ENCODE peak calls at places on chromosomes 16 and 17, in five cellular contexts. C, J, M, P and W are unnamed samples.

GRCh38 chr16:10608687-10609409 is 28.4 kb upstream of the EMP2 start:
- DNase-seq in C (no peak), J (no peak), M (no peak), P (no peak), W (no peak)

GRCh38 chr16:65227041-65227835 is 105.4 kb upstream of the CDH11 start:
- DNase-seq in C (no peak), J (no peak), M (no peak), P (no peak), W (no peak)

GRCh38 chr17:63491976-63492575 is 15.2 kb downstream of the ACE start:
- DNase-seq in C (no peak), J (no peak), M (no peak), P (no peak), W (no peak)

GRCh38 chr16:55842369-55843104 is 9.6 kb upstream of the CES1 start:
- DNase-seq in C (no peak), J (peak), M (no peak), P (peak), W (peak)

GRCh38 chr16:70650216-70650615 is 3.9 kb downstream of the IL34 start:
- DNase-seq in C (no peak), J (no peak), M (no peak), P (no peak), W (no peak)

GRCh38 chr17:80678621-80679020 is 134.0 kb downstream of the RPTOR start:
- DNase-seq in C (no peak), J (no peak), M (no peak), P (peak), W (peak)

GRCh38 chr17:5630434-5630833 is 46.1 kb upstream of the NLRP1 start:
- DNase-seq in C (no peak), J (no peak), M (no peak), P (no peak), W (no peak)

GRCh38 chr16:2385441-2385840 is 43.8 kb upstream of the CCNF start:
- DNase-seq in C (no peak), J (no peak), M (no peak), P (no peak), W (no peak)

GRCh38 chr17:34465756-34466155 is 102.7 kb upstream of the CCL1 start:
- DNase-seq in C (no peak), J (no peak), M (no peak), P (no peak), W (no peak)

GRCh38 chr17:78343433-78344201 is 16.3 kb downstream of the SOCS3 start:
- DNase-seq in C (no peak), J (peak), M (no peak), P (no peak), W (peak)

GRCh38 chr17:46931596-46931995 is 8.6 kb downstream of the GOSR2 start:
- DNase-seq in C (no peak), J (no peak), M (no peak), P (no peak), W (no peak)

GRCh38 chr16:17606460-17606859 is 135.7 kb upstream of the XYLT1 start:
- DNase-seq in C (no peak), J (no peak), M (no peak), P (no peak), W (no peak)

GRCh38 chr16:24984903-24985675 is 30.1 kb downstream of the ARHGAP17 start:
- DNase-seq in C (peak), J (no peak), M (no peak), P (no peak), W (no peak)

GRCh38 chr16:68200120-68200783 is 35.7 kb downstream of the ESRP2 start:
- DNase-seq in C (no peak), J (peak), M (no peak), P (peak), W (peak)

GRCh38 chr17:4935650-4936049 is 3.6 kb downstream of the GP1BA start:
- DNase-seq in C (no peak), J (no peak), M (no peak), P (no peak), W (no peak)

GRCh38 chr16:56671706-56672105 is 2.1 kb downstream of the MT1H start:
- DNase-seq in C (no peak), J (no peak), M (no peak), P (peak), W (peak)

GRCh38 chr16:10067406-10067805 is 114.8 kb downstream of the GRIN2A start:
- DNase-seq in C (no peak), J (no peak), M (peak), P (no peak), W (no peak)

GRCh38 chr16:5776876-5777275 is 679.3 kb upstream of the EEF2KMT start:
- DNase-seq in C (no peak), J (no peak), M (no peak), P (peak), W (no peak)

GRCh38 chr16:48542020-48542473 is 67.9 kb downstream of the N4BP1 start:
- DNase-seq in C (peak), J (peak), M (no peak), P (peak), W (peak)

GRCh38 chr17:54980372-54980771 is 11.8 kb downstream of the STXBP4 start:
- DNase-seq in C (no peak), J (no peak), M (no peak), P (no peak), W (no peak)

GRCh38 chr17:45332989-45333701 is 16.3 kb upstream of the MAP3K14 start:
- DNase-seq in C (peak), J (peak), M (no peak), P (no peak), W (no peak)

GRCh38 chr17:50440838-50441829 is 15.1 kb downstream of the ACSF2 start:
- DNase-seq in C (no peak), J (no peak), M (no peak), P (no peak), W (no peak)

GRCh38 chr17:45070001-45070400 is 8.9 kb downstream of the NMT1 start:
- DNase-seq in C (no peak), J (no peak), M (no peak), P (no peak), W (no peak)

GRCh38 chr17:57356722-57357391 is 100.5 kb downstream of the MSI2 start:
- DNase-seq in C (no peak), J (peak), M (no peak), P (peak), W (no peak)

GRCh38 chr17:199195-199604 is 17.8 kb upstream of the DOC2B start:
- DNase-seq in C (no peak), J (no peak), M (no peak), P (peak), W (no peak)

GRCh38 chr17:69062860-69063621 is 2.3 kb upstream of the ABCA9 start:
- DNase-seq in C (no peak), J (no peak), M (no peak), P (no peak), W (no peak)

GRCh38 chr16:4683255-4684029 is 9.9 kb upstream of the NUDT16L1 start:
- DNase-seq in C (no peak), J (no peak), M (no peak), P (no peak), W (no peak)

GRCh38 chr16:4682084-4682581 is 11.2 kb upstream of the NUDT16L1 start:
- DNase-seq in C (no peak), J (no peak), M (no peak), P (no peak), W (no peak)

GRCh38 chr16:4684030-4684715 is 9.2 kb upstream of the NUDT16L1 start:
- DNase-seq in C (no peak), J (no peak), M (no peak), P (no peak), W (no peak)

GRCh38 chr16:4681471-4682083 is 11.8 kb upstream of the NUDT16L1 start:
- DNase-seq in C (no peak), J (no peak), M (no peak), P (no peak), W (no peak)

GRCh38 chr16:4682616-4683254 is 10.6 kb upstream of the NUDT16L1 start:
- DNase-seq in C (no peak), J (no peak), M (peak), P (peak), W (peak)
- TF ChIP-seq CTCF in C (no peak), J (no peak), M (peak), P (peak), W (peak)

DNA sequence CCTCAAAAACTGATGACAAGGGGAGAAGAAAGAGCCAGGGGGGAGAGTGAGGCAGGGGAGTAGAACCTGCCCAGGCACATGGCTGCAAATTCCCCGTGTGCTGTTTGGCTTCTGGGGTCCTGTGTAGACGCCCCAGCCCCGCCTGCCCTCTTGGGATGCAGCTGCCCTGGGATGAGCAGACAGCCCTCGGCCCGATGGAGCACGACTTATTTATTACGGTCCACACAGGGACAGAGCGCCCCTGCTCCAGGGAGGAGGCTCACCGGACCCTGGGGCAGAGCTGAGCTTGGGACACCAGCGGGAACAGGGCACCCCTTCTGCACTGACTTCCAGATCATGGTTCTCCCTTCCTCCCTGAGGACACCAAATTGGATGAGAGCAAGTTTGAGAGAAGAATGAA is 9.1 kb downstream of the LDHD start:
- DNase-seq in C (no peak), J (no peak), M (no peak), P (no peak), W (no peak)
- TF ChIP-seq CTCF in C (no peak), J (no peak), M (no peak), P (no peak), W (no peak)

DNA sequence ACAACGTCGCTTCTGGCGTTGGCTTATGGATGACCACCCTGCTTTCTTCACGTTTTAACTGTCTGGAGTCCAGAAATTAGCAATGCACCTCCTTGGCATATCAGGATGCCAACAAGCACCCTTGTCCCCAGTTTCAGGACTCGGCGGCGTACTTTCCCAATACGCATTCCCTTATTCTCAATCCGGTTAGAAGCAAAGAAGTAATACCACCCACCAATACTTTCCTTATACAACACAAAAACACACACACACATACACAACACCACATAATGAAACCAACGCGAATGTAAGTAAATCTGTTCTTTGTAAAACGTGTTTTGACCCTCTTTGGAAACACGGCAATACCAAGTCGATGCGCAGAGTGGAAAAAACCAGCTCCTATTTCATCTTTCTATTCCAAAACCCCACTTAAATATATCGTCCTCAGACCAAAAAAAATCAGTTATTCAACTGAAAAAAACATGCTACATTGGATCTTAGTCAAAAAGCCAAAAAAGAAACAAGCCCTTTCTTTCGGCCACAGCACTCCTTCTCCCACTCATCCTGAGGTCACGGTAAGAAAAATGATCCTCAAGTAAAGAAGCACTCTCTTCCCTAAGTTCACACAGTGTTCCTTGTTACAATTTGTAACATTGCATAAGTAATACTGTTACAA is 31.1 kb upstream of the ARL4D start:
- DNase-seq in C (no peak), J (peak), M (no peak), P (peak), W (peak)
- TF ChIP-seq CTCF in C (no peak), J (no peak), M (no peak), P (no peak), W (no peak)

DNA sequence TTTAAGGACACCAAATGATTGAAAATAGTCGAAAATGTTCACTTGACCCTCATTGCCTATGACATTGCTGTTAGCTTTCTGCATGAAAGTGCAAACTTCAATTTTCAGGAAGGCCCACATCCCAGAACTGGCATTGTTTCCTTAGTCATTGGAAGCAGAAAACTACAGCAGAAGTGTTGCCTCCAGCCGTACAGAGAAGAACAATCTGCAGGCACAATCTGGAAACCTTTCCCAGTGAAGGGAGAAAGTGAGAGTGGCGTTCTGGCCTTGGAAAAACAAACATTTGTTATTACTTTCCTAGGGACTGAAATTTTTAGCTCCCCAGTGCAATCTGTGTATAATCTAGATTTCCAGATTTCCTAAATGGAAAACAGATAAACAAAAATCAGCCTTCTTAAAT is 529.5 kb upstream of the RBFOX1 start:
- DNase-seq in C (no peak), J (no peak), M (no peak), P (no peak), W (no peak)
- TF ChIP-seq CTCF in C (no peak), J (no peak), M (no peak), P (no peak), W (no peak)

DNA sequence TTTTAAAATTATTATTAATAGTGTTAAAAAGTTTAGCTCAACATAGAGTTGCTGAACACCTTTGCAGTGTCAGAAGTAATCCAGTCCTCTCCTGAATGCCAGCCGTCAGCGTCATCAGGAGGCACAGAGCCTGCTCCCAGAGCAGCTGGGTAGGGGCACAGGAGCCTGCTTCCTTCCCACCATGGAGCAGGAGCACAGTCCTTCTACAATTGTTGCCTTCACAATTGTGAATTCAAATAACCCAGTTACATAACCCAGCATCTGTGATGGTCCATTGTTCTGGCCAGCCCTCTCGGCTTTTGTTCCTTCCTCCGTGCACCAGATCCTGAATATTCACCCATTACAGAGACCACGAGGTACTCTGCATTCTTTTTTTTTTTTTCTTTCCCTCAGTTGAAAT is 393.9 kb upstream of the MAF start:
- DNase-seq in C (no peak), J (no peak), M (no peak), P (no peak), W (no peak)
- TF ChIP-seq CTCF in C (no peak), J (no peak), M (no peak), P (no peak), W (no peak)

GRCh38 chr17:58632324-58633314 is 59.2 kb downstream of the TEX14 start:
- DNase-seq in C (no peak), J (no peak), M (no peak), P (no peak), W (no peak)

GRCh38 chr17:58630883-58631522 is 60.8 kb downstream of the TEX14 start:
- DNase-seq in C (peak), J (peak), M (peak), P (no peak), W (no peak)

GRCh38 chr17:58626905-58627304 is 64.9 kb downstream of the TEX14 start:
- DNase-seq in C (no peak), J (no peak), M (no peak), P (no peak), W (no peak)

GRCh38 chr17:58637011-58637570 is 54.8 kb downstream of the TEX14 start:
- DNase-seq in C (no peak), J (no peak), M (no peak), P (no peak), W (no peak)

GRCh38 chr17:58631523-58632323 is 60.1 kb downstream of the TEX14 start:
- DNase-seq in C (peak), J (peak), M (peak), P (peak), W (peak)
- TF ChIP-seq CTCF in C (no peak), J (no peak), M (peak), P (no peak), W (no peak)

DNA sequence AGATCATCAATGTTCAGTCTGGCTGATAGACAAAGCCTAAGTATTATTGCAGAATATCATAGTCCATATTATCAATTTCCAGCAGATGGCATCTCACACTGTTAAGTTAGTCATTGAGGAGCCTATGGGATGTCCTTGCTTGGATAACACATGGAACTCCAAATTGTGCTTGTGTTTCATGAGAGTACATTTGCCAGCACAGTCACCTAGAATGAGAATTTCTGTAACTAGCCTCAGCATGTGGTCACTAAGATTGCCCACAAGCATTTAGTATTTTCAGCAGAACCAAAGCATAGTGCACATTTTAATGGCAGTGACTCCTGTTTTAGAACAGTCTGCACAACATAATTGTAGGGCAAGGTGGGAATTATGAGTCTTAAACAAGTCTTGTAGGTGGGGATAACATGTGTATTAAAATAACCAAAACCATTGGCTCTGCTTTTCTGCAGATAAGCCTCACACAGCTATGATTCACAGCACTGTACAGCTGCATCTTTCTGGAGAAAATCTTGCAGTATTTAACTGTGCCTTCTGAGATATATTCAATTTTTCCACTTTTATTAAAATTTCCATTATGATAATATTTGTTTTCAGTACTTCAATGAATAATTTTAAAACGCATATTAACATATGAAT is 882.8 kb upstream of the SOX9 start:
- DNase-seq in C (no peak), J (no peak), M (no peak), P (peak), W (peak)
- TF ChIP-seq CTCF in C (no peak), J (no peak), M (no peak), P (peak), W (peak)

DNA sequence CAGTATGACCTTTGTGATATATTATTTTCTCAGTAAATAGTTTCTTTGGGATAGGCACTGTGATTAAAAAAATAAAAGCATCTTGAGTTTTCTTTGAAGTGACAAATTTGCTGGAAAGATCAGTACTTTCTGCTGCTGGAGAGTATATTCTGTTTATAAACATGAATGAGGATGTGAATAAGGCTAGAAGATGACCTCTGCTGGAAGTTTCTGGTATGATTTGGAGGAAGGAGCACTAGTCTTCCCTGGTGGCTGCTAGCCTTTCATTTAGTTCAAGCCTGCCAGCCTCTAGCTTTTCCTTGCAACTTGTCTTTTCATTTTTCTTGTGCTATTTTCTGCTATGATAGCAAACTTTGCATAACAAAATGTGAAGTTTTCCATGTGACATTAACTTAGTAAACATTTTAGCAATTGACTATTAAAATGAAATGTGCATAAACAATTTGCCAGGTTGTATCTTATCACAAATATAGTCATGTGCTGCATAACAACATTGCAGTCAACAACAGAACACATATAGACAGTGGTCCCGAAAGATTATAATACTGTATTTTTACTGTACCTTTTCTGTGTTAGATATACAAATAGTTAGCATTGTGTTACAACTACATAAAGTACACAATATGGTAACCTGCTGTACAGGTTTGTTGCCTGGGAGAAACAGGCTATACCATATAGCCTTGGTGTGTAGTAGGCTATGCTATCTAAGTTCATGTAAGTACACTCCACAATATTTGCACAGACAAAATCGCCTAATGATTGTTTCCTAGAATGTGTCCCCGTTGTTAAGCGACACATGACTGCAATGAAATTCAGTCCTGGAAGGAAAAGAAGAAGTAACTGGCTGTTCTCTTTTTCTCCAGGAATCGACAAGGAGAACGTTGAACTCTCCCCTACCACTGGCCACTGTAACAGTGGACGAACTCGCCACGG is 18.1 kb upstream of the RAB11FIP4 start:
- DNase-seq in C (no peak), J (peak), M (no peak), P (peak), W (peak)
- TF ChIP-seq CTCF in C (no peak), J (peak), M (peak), P (peak), W (peak)